ENCODE peak calls at places on chromosomes 13 and 19, in eight cellular contexts. One of them, this sample, is unnamed.

GRCh38 chr19:15317392-15318011 is 14.8 kb downstream of the BRD4 start:
- DNase-seq in GM13976: no peak
- DNase-seq in coronary artery: no peak
- DNase-seq in glutamatergic neuron: no peak
- DNase-seq in stomach: no peak
- DNase-seq in fibroblast of mammary gland: no peak
- DNase-seq in brain microvascular endothelial cell: peak
- DNase-seq in GM10248: no peak
- DNase-seq in this sample: no peak

GRCh38 chr13:106373989-106374572 is 161.4 kb downstream of the EFNB2 start:
- DNase-seq in brain microvascular endothelial cell: no peak
- DNase-seq in GM10248: peak
- DNase-seq in stomach: no peak
- DNase-seq in coronary artery: no peak
- DNase-seq in glutamatergic neuron: no peak
- DNase-seq in fibroblast of mammary gland: peak
- DNase-seq in GM13976: peak
- DNase-seq in this sample: peak

GRCh38 chr19:16134510-16134909 is 9.0 kb upstream of the HSH2D start:
- DNase-seq in fibroblast of mammary gland: no peak
- DNase-seq in GM13976: peak
- DNase-seq in glutamatergic neuron: no peak
- DNase-seq in GM10248: peak
- DNase-seq in brain microvascular endothelial cell: no peak
- DNase-seq in stomach: no peak
- DNase-seq in coronary artery: no peak
- DNase-seq in this sample: no peak

GRCh38 chr13:91719033-91719432 is 320.6 kb downstream of the GPC5 start:
- DNase-seq in GM10248: no peak
- DNase-seq in brain microvascular endothelial cell: peak
- DNase-seq in GM13976: no peak
- DNase-seq in stomach: no peak
- DNase-seq in glutamatergic neuron: no peak
- DNase-seq in fibroblast of mammary gland: peak
- DNase-seq in coronary artery: no peak
- DNase-seq in this sample: no peak

GRCh38 chr19:36488816-36489138 is 584 bp downstream of the ZNF566 start:
- DNase-seq in coronary artery: peak
- DNase-seq in fibroblast of mammary gland: peak
- DNase-seq in stomach: no peak
- DNase-seq in GM10248: peak
- DNase-seq in glutamatergic neuron: peak
- DNase-seq in brain microvascular endothelial cell: peak
- DNase-seq in GM13976: peak
- DNase-seq in this sample: peak

GRCh38 chr13:29621401-29621800 is 25.9 kb upstream of the SLC7A1 start:
- DNase-seq in stomach: no peak
- DNase-seq in fibroblast of mammary gland: peak
- DNase-seq in glutamatergic neuron: no peak
- DNase-seq in coronary artery: no peak
- DNase-seq in brain microvascular endothelial cell: peak
- DNase-seq in GM10248: no peak
- DNase-seq in GM13976: no peak
- DNase-seq in this sample: no peak

GRCh38 chr13:47499358-47500150 is 501.5 kb downstream of the SUCLA2 start:
- DNase-seq in GM10248: no peak
- DNase-seq in GM13976: no peak
- DNase-seq in stomach: no peak
- DNase-seq in coronary artery: no peak
- DNase-seq in brain microvascular endothelial cell: peak
- DNase-seq in glutamatergic neuron: no peak
- DNase-seq in fibroblast of mammary gland: peak
- DNase-seq in this sample: no peak

GRCh38 chr19:54030895-54031586 is 32.7 kb downstream of the VSTM1 start:
- DNase-seq in stomach: no peak
- DNase-seq in glutamatergic neuron: no peak
- DNase-seq in GM13976: no peak
- DNase-seq in GM10248: no peak
- DNase-seq in fibroblast of mammary gland: peak
- DNase-seq in coronary artery: no peak
- DNase-seq in brain microvascular endothelial cell: no peak
- DNase-seq in this sample: peak

GRCh38 chr13:113756441-113757097 is 2.5 kb upstream of the TMEM255B start:
- DNase-seq in GM10248: no peak
- DNase-seq in GM13976: no peak
- DNase-seq in coronary artery: no peak
- DNase-seq in brain microvascular endothelial cell: no peak
- DNase-seq in stomach: no peak
- DNase-seq in fibroblast of mammary gland: peak
- DNase-seq in glutamatergic neuron: no peak
- DNase-seq in this sample: no peak

GRCh38 chr13:32225494-32225931 is 89.7 kb downstream of the ZAR1L start:
- DNase-seq in brain microvascular endothelial cell: peak
- DNase-seq in fibroblast of mammary gland: peak
- DNase-seq in glutamatergic neuron: no peak
- DNase-seq in stomach: no peak
- DNase-seq in GM13976: no peak
- DNase-seq in coronary artery: no peak
- DNase-seq in GM10248: no peak
- DNase-seq in this sample: no peak

GRCh38 chr19:38090561-38090960 is 133.5 kb downstream of the DPF1 start:
- DNase-seq in fibroblast of mammary gland: no peak
- DNase-seq in GM13976: no peak
- DNase-seq in coronary artery: no peak
- DNase-seq in GM10248: no peak
- DNase-seq in brain microvascular endothelial cell: no peak
- DNase-seq in stomach: no peak
- DNase-seq in glutamatergic neuron: no peak
- DNase-seq in this sample: no peak

GRCh38 chr13:24168980-24169379 is 8.5 kb downstream of the SPATA13 start:
- DNase-seq in brain microvascular endothelial cell: no peak
- DNase-seq in glutamatergic neuron: no peak
- DNase-seq in GM10248: no peak
- DNase-seq in coronary artery: no peak
- DNase-seq in fibroblast of mammary gland: peak
- DNase-seq in GM13976: no peak
- DNase-seq in stomach: no peak
- DNase-seq in this sample: no peak

GRCh38 chr19:13064092-13064489 is 38.6 kb downstream of the LYL1 start:
- DNase-seq in fibroblast of mammary gland: no peak
- DNase-seq in GM13976: no peak
- DNase-seq in coronary artery: no peak
- DNase-seq in GM10248: no peak
- DNase-seq in glutamatergic neuron: no peak
- DNase-seq in stomach: no peak
- DNase-seq in brain microvascular endothelial cell: no peak
- DNase-seq in this sample: no peak

GRCh38 chr13:62512194-62513141 is 1096.8 kb upstream of the PCDH20 start:
- DNase-seq in GM10248: peak
- DNase-seq in stomach: peak
- DNase-seq in GM13976: peak
- DNase-seq in glutamatergic neuron: peak
- DNase-seq in coronary artery: no peak
- DNase-seq in fibroblast of mammary gland: peak
- DNase-seq in brain microvascular endothelial cell: peak
- DNase-seq in this sample: peak

DNA sequence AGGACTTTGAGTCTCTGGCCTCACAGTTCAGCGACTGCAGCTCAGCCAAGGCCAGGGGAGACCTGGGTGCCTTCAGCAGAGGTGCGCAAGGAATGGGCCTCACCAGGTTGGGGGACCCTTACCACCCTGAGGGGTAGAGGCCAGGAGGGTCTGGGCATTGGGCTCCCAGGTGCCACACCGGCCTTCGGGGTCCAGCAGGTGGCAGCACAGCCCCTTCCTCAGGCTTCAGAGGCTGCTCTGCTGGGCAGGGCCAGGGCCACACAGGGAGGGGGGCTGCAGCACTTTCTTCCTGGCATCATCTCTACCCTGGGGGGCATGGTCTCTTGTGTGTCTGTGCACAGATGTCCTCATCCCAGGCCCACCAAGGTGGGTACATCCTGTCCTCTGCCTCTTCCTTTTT is 12.9 kb downstream of the PIN1 start:
- DNase-seq in brain microvascular endothelial cell: no peak
- DNase-seq in coronary artery: no peak
- DNase-seq in GM10248: no peak
- DNase-seq in stomach: no peak
- DNase-seq in fibroblast of mammary gland: no peak
- DNase-seq in glutamatergic neuron: peak
- DNase-seq in GM13976: peak
- DNase-seq in this sample: peak
- TF ChIP-seq CTCF in brain microvascular endothelial cell: peak
- TF ChIP-seq CTCF in coronary artery: no peak
- TF ChIP-seq CTCF in GM10248: peak
- TF ChIP-seq CTCF in stomach: no peak
- TF ChIP-seq CTCF in fibroblast of mammary gland: peak
- TF ChIP-seq CTCF in glutamatergic neuron: peak
- TF ChIP-seq CTCF in GM13976: peak
- TF ChIP-seq CTCF in this sample: peak

GRCh38 chr13:98476106-98476505 is 100.8 kb downstream of the STK24 start:
- DNase-seq in coronary artery: no peak
- DNase-seq in fibroblast of mammary gland: no peak
- DNase-seq in GM10248: peak
- DNase-seq in GM13976: peak
- DNase-seq in stomach: no peak
- DNase-seq in brain microvascular endothelial cell: no peak
- DNase-seq in glutamatergic neuron: no peak
- DNase-seq in this sample: peak

GRCh38 chr13:98479496-98480003 is 97.4 kb downstream of the STK24 start:
- DNase-seq in coronary artery: no peak
- DNase-seq in stomach: no peak
- DNase-seq in glutamatergic neuron: no peak
- DNase-seq in fibroblast of mammary gland: no peak
- DNase-seq in brain microvascular endothelial cell: no peak
- DNase-seq in GM10248: no peak
- DNase-seq in GM13976: no peak
- DNase-seq in this sample: no peak

GRCh38 chr13:98480915-98481510 is 95.9 kb downstream of the STK24 start:
- DNase-seq in coronary artery: no peak
- DNase-seq in fibroblast of mammary gland: peak
- DNase-seq in GM13976: peak
- DNase-seq in stomach: no peak
- DNase-seq in GM10248: peak
- DNase-seq in brain microvascular endothelial cell: peak
- DNase-seq in glutamatergic neuron: peak
- DNase-seq in this sample: peak

GRCh38 chr13:98476538-98476966 is 100.4 kb downstream of the STK24 start:
- DNase-seq in brain microvascular endothelial cell: peak
- DNase-seq in stomach: peak
- DNase-seq in coronary artery: no peak
- DNase-seq in glutamatergic neuron: no peak
- DNase-seq in GM10248: peak
- DNase-seq in GM13976: peak
- DNase-seq in fibroblast of mammary gland: peak
- DNase-seq in this sample: peak

GRCh38 chr13:98478134-98479129 is 98.5 kb downstream of the STK24 start:
- DNase-seq in fibroblast of mammary gland: peak
- DNase-seq in glutamatergic neuron: no peak
- DNase-seq in brain microvascular endothelial cell: peak
- DNase-seq in stomach: no peak
- DNase-seq in GM13976: no peak
- DNase-seq in coronary artery: no peak
- DNase-seq in GM10248: peak
- DNase-seq in this sample: peak
- TF ChIP-seq CTCF in fibroblast of mammary gland: no peak
- TF ChIP-seq CTCF in glutamatergic neuron: no peak
- TF ChIP-seq CTCF in brain microvascular endothelial cell: no peak
- TF ChIP-seq CTCF in stomach: no peak
- TF ChIP-seq CTCF in GM13976: no peak
- TF ChIP-seq CTCF in coronary artery: no peak
- TF ChIP-seq CTCF in GM10248: no peak
- TF ChIP-seq CTCF in this sample: no peak

DNA sequence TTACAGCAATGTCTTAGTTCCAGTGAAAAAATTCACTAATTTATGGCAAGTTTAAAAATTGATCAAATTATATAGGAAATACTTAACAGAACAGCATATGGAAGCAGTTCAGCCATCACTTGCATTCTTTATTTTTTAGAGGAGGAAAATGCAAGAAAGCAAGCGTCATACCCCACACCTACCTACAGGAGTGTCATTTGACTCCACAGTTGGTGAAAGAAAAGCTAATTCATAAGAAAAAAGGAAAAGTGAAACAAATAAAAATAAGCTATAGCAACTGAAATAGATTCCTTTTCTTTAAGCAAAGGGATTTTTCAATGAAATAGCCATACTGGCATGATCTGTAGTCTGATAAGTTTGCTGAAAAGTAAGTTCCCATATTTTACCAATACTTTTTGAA is 111.0 kb downstream of the DOCK9 start:
- DNase-seq in stomach: no peak
- DNase-seq in glutamatergic neuron: no peak
- DNase-seq in fibroblast of mammary gland: no peak
- DNase-seq in GM13976: no peak
- DNase-seq in coronary artery: no peak
- DNase-seq in brain microvascular endothelial cell: no peak
- DNase-seq in GM10248: no peak
- DNase-seq in this sample: no peak
- TF ChIP-seq CTCF in stomach: no peak
- TF ChIP-seq CTCF in glutamatergic neuron: peak
- TF ChIP-seq CTCF in fibroblast of mammary gland: peak
- TF ChIP-seq CTCF in GM13976: no peak
- TF ChIP-seq CTCF in coronary artery: no peak
- TF ChIP-seq CTCF in brain microvascular endothelial cell: peak
- TF ChIP-seq CTCF in GM10248: no peak
- TF ChIP-seq CTCF in this sample: no peak

DNA sequence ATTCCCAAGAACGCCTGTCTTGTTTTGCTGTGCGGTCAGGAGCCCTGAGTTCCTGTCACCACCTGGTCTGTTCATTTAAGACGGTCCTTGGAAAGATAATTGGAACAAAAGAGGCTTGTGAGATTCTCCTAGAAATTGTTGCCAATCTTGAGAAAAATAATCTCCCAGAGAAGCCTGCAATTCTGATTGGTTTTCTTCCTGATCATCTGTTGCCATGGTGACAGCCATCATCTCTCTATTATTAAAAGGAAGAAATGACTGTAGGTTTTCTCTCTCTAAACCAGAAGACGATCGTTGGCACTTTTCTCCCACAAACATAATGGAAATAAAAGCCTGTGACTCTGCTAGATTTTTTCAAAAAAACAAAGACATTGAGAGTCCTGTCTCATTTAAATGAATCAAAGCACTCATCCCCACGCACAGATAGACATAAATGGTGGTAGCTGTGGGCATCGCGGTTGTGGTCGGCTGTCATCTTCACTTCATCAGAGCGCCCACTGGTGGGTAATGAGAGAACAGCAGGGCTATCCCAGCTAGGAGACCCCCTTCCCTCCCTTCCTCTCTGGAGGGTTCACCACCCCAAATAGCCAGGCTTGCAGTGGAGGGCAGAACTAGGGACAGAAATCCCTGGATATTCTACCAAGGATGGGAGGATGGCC is 21.7 kb upstream of the CALM3 start:
- DNase-seq in brain microvascular endothelial cell: no peak
- DNase-seq in coronary artery: no peak
- DNase-seq in glutamatergic neuron: peak
- DNase-seq in GM10248: no peak
- DNase-seq in fibroblast of mammary gland: no peak
- DNase-seq in stomach: no peak
- DNase-seq in GM13976: peak
- DNase-seq in this sample: peak
- TF ChIP-seq CTCF in brain microvascular endothelial cell: no peak
- TF ChIP-seq CTCF in coronary artery: no peak
- TF ChIP-seq CTCF in glutamatergic neuron: peak
- TF ChIP-seq CTCF in GM10248: peak
- TF ChIP-seq CTCF in fibroblast of mammary gland: no peak
- TF ChIP-seq CTCF in stomach: peak
- TF ChIP-seq CTCF in GM13976: peak
- TF ChIP-seq CTCF in this sample: peak

This sample was measured in activated CD8-positive, alpha-beta T cell treated with anti-CD3 and anti-CD28 coated beads for 36 hours.